ENCODE peak calls at places on chromosomes 4 and X, in seven cellular contexts. One of them, this sample, is unnamed.

GRCh38 chrX:132532955-132533354 is 44.1 kb upstream of the MBNL3 start:
- DNase-seq in thyroid gland: no peak
- DNase-seq in cardiac muscle cell: no peak
- DNase-seq in tibial artery: no peak
- DNase-seq in RWPE1: no peak
- DNase-seq in thoracic aorta: no peak
- DNase-seq in OCI-LY7: no peak
- DNase-seq in this sample: no peak

GRCh38 chrX:5708209-5708608 is 520.5 kb downstream of the NLGN4X start:
- DNase-seq in RWPE1: no peak
- DNase-seq in thyroid gland: no peak
- DNase-seq in thoracic aorta: no peak
- DNase-seq in tibial artery: no peak
- DNase-seq in OCI-LY7: no peak
- DNase-seq in cardiac muscle cell: no peak
- DNase-seq in this sample: no peak

GRCh38 chrX:2723316-2723879 is 28.4 kb upstream of the XG start:
- DNase-seq in cardiac muscle cell: no peak
- DNase-seq in RWPE1: no peak
- DNase-seq in tibial artery: no peak
- DNase-seq in thoracic aorta: no peak
- DNase-seq in thyroid gland: no peak
- DNase-seq in OCI-LY7: no peak
- DNase-seq in this sample: no peak

GRCh38 chr4:183758006-183758734 is 99.1 kb downstream of the TRAPPC11 start:
- DNase-seq in tibial artery: no peak
- DNase-seq in RWPE1: no peak
- DNase-seq in OCI-LY7: no peak
- DNase-seq in cardiac muscle cell: no peak
- DNase-seq in thoracic aorta: no peak
- DNase-seq in thyroid gland: no peak
- DNase-seq in this sample: peak

GRCh38 chr4:166045457-166045856 is 172.4 kb downstream of the TLL1 start:
- DNase-seq in OCI-LY7: no peak
- DNase-seq in cardiac muscle cell: no peak
- DNase-seq in thoracic aorta: no peak
- DNase-seq in RWPE1: no peak
- DNase-seq in thyroid gland: no peak
- DNase-seq in tibial artery: no peak
- DNase-seq in this sample: no peak

GRCh38 chr4:33709247-33709646 is 2535.1 kb downstream of the ARAP2 start:
- DNase-seq in RWPE1: no peak
- DNase-seq in cardiac muscle cell: no peak
- DNase-seq in thyroid gland: no peak
- DNase-seq in thoracic aorta: no peak
- DNase-seq in tibial artery: no peak
- DNase-seq in OCI-LY7: no peak
- DNase-seq in this sample: no peak

GRCh38 chr4:92304636-92305035 is 870 bp downstream of the GRID2 start:
- DNase-seq in OCI-LY7: no peak
- DNase-seq in RWPE1: no peak
- DNase-seq in thyroid gland: no peak
- DNase-seq in cardiac muscle cell: peak
- DNase-seq in thoracic aorta: no peak
- DNase-seq in tibial artery: no peak
- DNase-seq in this sample: no peak

GRCh38 chrX:69093960-69094935 is 71.0 kb downstream of the PJA1 start:
- DNase-seq in OCI-LY7: peak
- DNase-seq in RWPE1: peak
- DNase-seq in thoracic aorta: no peak
- DNase-seq in cardiac muscle cell: peak
- DNase-seq in thyroid gland: peak
- DNase-seq in tibial artery: peak
- DNase-seq in this sample: peak

GRCh38 chr4:119833611-119834010 is 205.0 kb upstream of the PDE5A start:
- DNase-seq in tibial artery: no peak
- DNase-seq in thyroid gland: no peak
- DNase-seq in thoracic aorta: no peak
- DNase-seq in RWPE1: no peak
- DNase-seq in OCI-LY7: no peak
- DNase-seq in cardiac muscle cell: no peak
- DNase-seq in this sample: no peak

GRCh38 chr4:8376361-8377102 is 64.0 kb downstream of the ACOX3 start:
- DNase-seq in tibial artery: no peak
- DNase-seq in thyroid gland: no peak
- DNase-seq in OCI-LY7: no peak
- DNase-seq in RWPE1: no peak
- DNase-seq in cardiac muscle cell: no peak
- DNase-seq in thoracic aorta: no peak
- DNase-seq in this sample: no peak

GRCh38 chrX:153580700-153581386 is 18.1 kb downstream of the CCNQ start:
- DNase-seq in OCI-LY7: no peak
- DNase-seq in thoracic aorta: no peak
- DNase-seq in RWPE1: no peak
- DNase-seq in cardiac muscle cell: peak
- DNase-seq in tibial artery: no peak
- DNase-seq in thyroid gland: no peak
- DNase-seq in this sample: no peak

GRCh38 chrX:70995338-70995737 is 64.4 kb upstream of the SLC7A3 start:
- DNase-seq in tibial artery: no peak
- DNase-seq in thoracic aorta: no peak
- DNase-seq in RWPE1: no peak
- DNase-seq in cardiac muscle cell: no peak
- DNase-seq in thyroid gland: no peak
- DNase-seq in OCI-LY7: no peak
- DNase-seq in this sample: no peak

GRCh38 chr4:53734584-53735363 is 143.5 kb upstream of the LNX1 start:
- DNase-seq in OCI-LY7: no peak
- DNase-seq in thyroid gland: no peak
- DNase-seq in thoracic aorta: no peak
- DNase-seq in cardiac muscle cell: no peak
- DNase-seq in tibial artery: no peak
- DNase-seq in RWPE1: peak
- DNase-seq in this sample: no peak

GRCh38 chr4:85738721-85739120 is 263.8 kb downstream of the ARHGAP24 start:
- DNase-seq in RWPE1: no peak
- DNase-seq in thoracic aorta: no peak
- DNase-seq in cardiac muscle cell: no peak
- DNase-seq in tibial artery: no peak
- DNase-seq in OCI-LY7: no peak
- DNase-seq in thyroid gland: no peak
- DNase-seq in this sample: no peak

GRCh38 chrX:9373789-9374188 is 91.1 kb upstream of the TBL1X start:
- DNase-seq in thyroid gland: no peak
- DNase-seq in OCI-LY7: no peak
- DNase-seq in cardiac muscle cell: no peak
- DNase-seq in thoracic aorta: no peak
- DNase-seq in RWPE1: no peak
- DNase-seq in tibial artery: no peak
- DNase-seq in this sample: no peak

GRCh38 chr4:15469402-15470148 is at the start of gene CC2D2A:
- DNase-seq in thyroid gland: no peak
- DNase-seq in RWPE1: no peak
- DNase-seq in tibial artery: no peak
- DNase-seq in cardiac muscle cell: peak
- DNase-seq in OCI-LY7: no peak
- DNase-seq in thoracic aorta: no peak
- DNase-seq in this sample: peak

GRCh38 chr4:75080888-75081287 is 148.0 kb downstream of the PARM1 start:
- DNase-seq in thyroid gland: no peak
- DNase-seq in tibial artery: no peak
- DNase-seq in OCI-LY7: no peak
- DNase-seq in RWPE1: no peak
- DNase-seq in thoracic aorta: no peak
- DNase-seq in cardiac muscle cell: no peak
- DNase-seq in this sample: no peak

GRCh38 chr4:128335541-128335940 is 47.9 kb upstream of the PGRMC2 start:
- DNase-seq in tibial artery: no peak
- DNase-seq in OCI-LY7: no peak
- DNase-seq in thyroid gland: no peak
- DNase-seq in cardiac muscle cell: no peak
- DNase-seq in RWPE1: no peak
- DNase-seq in thoracic aorta: no peak
- DNase-seq in this sample: no peak

GRCh38 chrX:128622296-128622695 is 570.1 kb upstream of the ACTRT1 start:
- DNase-seq in cardiac muscle cell: no peak
- DNase-seq in RWPE1: no peak
- DNase-seq in OCI-LY7: no peak
- DNase-seq in thyroid gland: no peak
- DNase-seq in thoracic aorta: no peak
- DNase-seq in tibial artery: no peak
- DNase-seq in this sample: no peak

GRCh38 chrX:128623361-128623760 is 571.2 kb upstream of the ACTRT1 start:
- DNase-seq in tibial artery: no peak
- DNase-seq in RWPE1: no peak
- DNase-seq in thyroid gland: no peak
- DNase-seq in thoracic aorta: no peak
- DNase-seq in cardiac muscle cell: no peak
- DNase-seq in OCI-LY7: no peak
- DNase-seq in this sample: no peak

GRCh38 chrX:128616933-128617332 is 564.7 kb upstream of the ACTRT1 start:
- DNase-seq in thyroid gland: no peak
- DNase-seq in cardiac muscle cell: no peak
- DNase-seq in thoracic aorta: no peak
- DNase-seq in OCI-LY7: no peak
- DNase-seq in RWPE1: peak
- DNase-seq in tibial artery: no peak
- DNase-seq in this sample: no peak

GRCh38 chrX:128619490-128619889 is 567.3 kb upstream of the ACTRT1 start:
- DNase-seq in cardiac muscle cell: no peak
- DNase-seq in thyroid gland: no peak
- DNase-seq in RWPE1: no peak
- DNase-seq in tibial artery: no peak
- DNase-seq in thoracic aorta: no peak
- DNase-seq in OCI-LY7: no peak
- DNase-seq in this sample: no peak
- TF ChIP-seq CTCF in cardiac muscle cell: no peak
- TF ChIP-seq CTCF in thyroid gland: no peak
- TF ChIP-seq CTCF in RWPE1: no peak
- TF ChIP-seq CTCF in tibial artery: no peak
- TF ChIP-seq CTCF in thoracic aorta: no peak
- TF ChIP-seq CTCF in OCI-LY7: no peak
- TF ChIP-seq CTCF in this sample: no peak

GRCh38 chrX:27599928-27600327 is 9.8 kb downstream of the DCAF8L2 start:
- DNase-seq in cardiac muscle cell: no peak
- DNase-seq in OCI-LY7: no peak
- DNase-seq in RWPE1: peak
- DNase-seq in thoracic aorta: no peak
- DNase-seq in tibial artery: no peak
- DNase-seq in thyroid gland: no peak
- DNase-seq in this sample: no peak
- TF ChIP-seq CTCF in cardiac muscle cell: peak
- TF ChIP-seq CTCF in OCI-LY7: no peak
- TF ChIP-seq CTCF in RWPE1: no peak
- TF ChIP-seq CTCF in thoracic aorta: no peak
- TF ChIP-seq CTCF in tibial artery: no peak
- TF ChIP-seq CTCF in thyroid gland: no peak
- TF ChIP-seq CTCF in this sample: no peak

GRCh38 chr4:88661724-88662123 is 35.9 kb downstream of the NAP1L5 start:
- DNase-seq in thyroid gland: no peak
- DNase-seq in tibial artery: no peak
- DNase-seq in OCI-LY7: no peak
- DNase-seq in cardiac muscle cell: no peak
- DNase-seq in RWPE1: peak
- DNase-seq in thoracic aorta: no peak
- DNase-seq in this sample: no peak

GRCh38 chr4:88659890-88660208 is 37.8 kb downstream of the NAP1L5 start:
- DNase-seq in thyroid gland: no peak
- DNase-seq in OCI-LY7: no peak
- DNase-seq in tibial artery: no peak
- DNase-seq in RWPE1: no peak
- DNase-seq in thoracic aorta: no peak
- DNase-seq in cardiac muscle cell: no peak
- DNase-seq in this sample: no peak

GRCh38 chr4:88660446-88661294 is 37.0 kb downstream of the NAP1L5 start:
- DNase-seq in tibial artery: no peak
- DNase-seq in OCI-LY7: no peak
- DNase-seq in thyroid gland: no peak
- DNase-seq in thoracic aorta: no peak
- DNase-seq in cardiac muscle cell: no peak
- DNase-seq in RWPE1: no peak
- DNase-seq in this sample: peak

GRCh38 chr4:88655226-88655625 is 42.4 kb downstream of the NAP1L5 start:
- DNase-seq in thoracic aorta: no peak
- DNase-seq in tibial artery: no peak
- DNase-seq in thyroid gland: no peak
- DNase-seq in cardiac muscle cell: no peak
- DNase-seq in RWPE1: no peak
- DNase-seq in OCI-LY7: no peak
- DNase-seq in this sample: no peak

DNA sequence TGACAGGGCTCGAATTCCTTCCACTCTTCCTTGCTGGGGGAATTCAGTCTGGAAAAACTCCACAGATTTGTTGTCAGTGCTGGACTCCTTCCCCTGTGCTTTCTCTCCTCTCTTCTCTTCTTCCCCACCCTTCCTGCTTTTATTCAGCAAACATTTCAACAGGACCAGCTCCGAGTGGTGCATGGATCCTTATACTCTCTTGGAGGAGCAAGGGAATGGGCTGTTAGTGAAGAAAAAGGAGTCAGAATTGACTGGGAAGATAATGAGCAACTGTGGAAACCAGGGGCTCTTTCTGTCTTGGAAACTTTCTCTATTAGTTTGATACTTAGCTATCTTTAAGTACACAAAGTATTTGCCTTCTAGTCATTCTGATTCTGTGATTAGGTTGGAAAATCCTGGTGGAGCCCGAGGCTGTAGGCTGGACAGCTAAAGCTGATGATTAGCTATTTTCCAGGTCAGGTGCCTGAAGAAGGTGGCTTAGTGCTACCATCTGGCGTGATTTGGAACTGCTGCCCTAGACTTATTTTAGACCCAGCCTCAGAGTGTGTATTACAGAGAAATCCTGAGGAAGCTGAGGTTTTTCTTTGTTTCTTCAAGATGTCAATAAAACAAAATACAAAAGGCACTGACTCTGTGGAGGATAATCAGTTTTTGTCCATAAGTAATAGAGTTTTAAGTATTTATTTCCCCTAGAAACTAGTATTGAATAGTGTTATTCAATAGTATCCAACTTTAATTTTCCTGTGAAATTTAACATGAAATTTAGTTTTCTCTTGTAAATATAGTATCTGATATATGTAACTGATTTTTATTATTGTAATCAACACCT is 38.4 kb downstream of the NAP1L5 start:
- DNase-seq in OCI-LY7: peak
- DNase-seq in cardiac muscle cell: peak
- DNase-seq in tibial artery: peak
- DNase-seq in thoracic aorta: peak
- DNase-seq in thyroid gland: peak
- DNase-seq in RWPE1: peak
- DNase-seq in this sample: peak
- TF ChIP-seq CTCF in OCI-LY7: peak
- TF ChIP-seq CTCF in cardiac muscle cell: peak
- TF ChIP-seq CTCF in tibial artery: peak
- TF ChIP-seq CTCF in thoracic aorta: peak
- TF ChIP-seq CTCF in thyroid gland: peak
- TF ChIP-seq CTCF in RWPE1: peak
- TF ChIP-seq CTCF in this sample: peak

GRCh38 chrX:102902355-102902754 is 34.7 kb upstream of the RAB40AL start:
- DNase-seq in thyroid gland: no peak
- DNase-seq in OCI-LY7: no peak
- DNase-seq in tibial artery: no peak
- DNase-seq in RWPE1: no peak
- DNase-seq in cardiac muscle cell: no peak
- DNase-seq in thoracic aorta: no peak
- DNase-seq in this sample: no peak

GRCh38 chrX:102899940-102900916 is 36.8 kb upstream of the RAB40AL start:
- DNase-seq in RWPE1: peak
- DNase-seq in thyroid gland: peak
- DNase-seq in tibial artery: peak
- DNase-seq in thoracic aorta: peak
- DNase-seq in cardiac muscle cell: peak
- DNase-seq in OCI-LY7: peak
- DNase-seq in this sample: peak
- TF ChIP-seq CTCF in RWPE1: peak
- TF ChIP-seq CTCF in thyroid gland: peak
- TF ChIP-seq CTCF in tibial artery: peak
- TF ChIP-seq CTCF in thoracic aorta: peak
- TF ChIP-seq CTCF in cardiac muscle cell: peak
- TF ChIP-seq CTCF in OCI-LY7: peak
- TF ChIP-seq CTCF in this sample: peak

This sample was measured in transverse colon.